ENCODE peak calls at places on chromosomes 11 and 22, in six cellular contexts. L, S, F, C, E and Y are unnamed samples.
A peak's percentile ranks its signal among the peaks of the same experiment; 100 is the strongest.

GRCh38 chr11:2833938-2834892 is 51.4 kb downstream of the CDKN1C start:
- DNase-seq in E (no peak), C (no peak), F (no peak), L (no peak), S (no peak), Y (no peak)

GRCh38 chr11:78698612-78699011 is 123.9 kb upstream of the NARS2 start:
- DNase-seq in C (peak; percentile 75), F (peak; percentile 52), L (no peak), E (peak; percentile 84), S (peak; percentile 15), Y (peak; percentile 84)

GRCh38 chr11:66604161-66604560 is 11.2 kb downstream of the CCS start:
- DNase-seq in S (no peak), C (no peak), E (no peak), F (no peak), L (no peak), Y (no peak)

GRCh38 chr11:60818057-60818456 is 23.9 kb upstream of the CCDC86 start:
- DNase-seq in S (no peak), C (no peak), F (no peak), E (no peak), L (no peak), Y (no peak)

GRCh38 chr22:31923166-31923565 is 21.2 kb upstream of the YWHAH start:
- DNase-seq in S (no peak), L (no peak), C (no peak), E (no peak), F (peak; percentile 61), Y (peak; percentile 24)

GRCh38 chr22:19904174-19904856 is 37.3 kb upstream of the COMT start:
- DNase-seq in E (no peak), S (no peak), C (no peak), L (no peak), F (no peak), Y (no peak)

GRCh38 chr11:119307974-119308373 is 9.0 kb downstream of the MCAM start:
- DNase-seq in E (no peak), S (no peak), L (no peak), F (no peak), C (no peak), Y (no peak)

GRCh38 chr22:37244922-37245722 is 1.1 kb upstream of the RAC2 start:
- DNase-seq in L (peak; percentile 91), S (no peak), F (no peak), E (no peak), C (no peak), Y (no peak)

GRCh38 chr11:45252877-45253276 is 33.3 kb downstream of the SYT13 start:
- DNase-seq in E (no peak), S (no peak), F (no peak), C (no peak), L (no peak), Y (no peak)

GRCh38 chr11:65262775-65263174 is 1.0 kb downstream of the POLA2 start:
- DNase-seq in L (peak; percentile 23), C (no peak), E (no peak), F (no peak), S (no peak), Y (no peak)

GRCh38 chr11:116446048-116446399 is 326.8 kb downstream of the BUD13 start:
- DNase-seq in F (no peak), L (no peak), C (no peak), S (no peak), E (no peak), Y (no peak)

GRCh38 chr11:1553808-1554594 is 18.1 kb downstream of the DUSP8 start:
- DNase-seq in L (no peak), F (no peak), S (no peak), C (no peak), E (no peak), Y (no peak)

GRCh38 chr11:2805388-2806057 is 80.1 kb downstream of the CDKN1C start:
- DNase-seq in F (no peak), E (no peak), L (no peak), C (no peak), S (no peak), Y (no peak)

GRCh38 chr11:20127671-20128527 is 32.4 kb downstream of the DBX1 start:
- DNase-seq in E (peak; percentile 64), S (peak; percentile 83), F (peak; percentile 83), L (peak; percentile 62), C (peak; percentile 64), Y (peak; percentile 80)

GRCh38 chr11:120065176-120065575 is 72.7 kb downstream of the TRIM29 start:
- DNase-seq in C (no peak), E (no peak), L (no peak), F (no peak), S (no peak), Y (no peak)

GRCh38 chr11:33696931-33697638 is 3.5 kb downstream of the C11orf91 start:
- DNase-seq in L (no peak), F (no peak), E (no peak), C (no peak), S (no peak), Y (no peak)

GRCh38 chr22:29475550-29475949 is 4.5 kb upstream of the NEFH start:
- DNase-seq in C (no peak), L (peak; percentile 78), S (no peak), F (no peak), E (no peak), Y (no peak)

GRCh38 chr22:37462426-37462825 is 23.8 kb downstream of the MFNG start:
- DNase-seq in C (no peak), E (no peak), L (no peak), F (no peak), S (no peak), Y (no peak)

GRCh38 chr11:106644824-106645223 is 373.5 kb downstream of the GUCY1A2 start:
- DNase-seq in S (peak; percentile 67), E (peak; percentile 51), L (no peak), F (no peak), C (peak; percentile 20), Y (peak; percentile 47)

GRCh38 chr22:36606114-36606513 is 77.1 kb upstream of the EIF3D start:
- DNase-seq in L (no peak), E (no peak), F (no peak), S (no peak), C (no peak), Y (no peak)

GRCh38 chr11:70505761-70506657 is 107.7 kb downstream of the CTTN start:
- DNase-seq in C (no peak), L (no peak), E (no peak), F (no peak), S (no peak), Y (no peak)

GRCh38 chr11:134466035-134466908 is 54.2 kb upstream of the B3GAT1 start:
- DNase-seq in S (no peak), E (no peak), C (no peak), L (no peak), F (no peak), Y (no peak)

GRCh38 chr11:78350646-78351165 is 66.9 kb downstream of the GAB2 start:
- DNase-seq in S (peak; percentile 70), C (peak; percentile 58), E (no peak), L (peak; percentile 22), F (peak; percentile 39), Y (peak; percentile 68)

GRCh38 chr11:111069076-111069475 is 176.4 kb upstream of the POU2AF2 start:
- DNase-seq in L (no peak), F (no peak), E (peak; percentile 34), C (peak; percentile 69), S (peak; percentile 95), Y (peak; percentile 79)
- TF ChIP-seq CTCF in L (no peak), F (no peak), E (peak; percentile 70), C (peak; percentile 45), S (peak; percentile 81), Y (peak; percentile 74)

DNA sequence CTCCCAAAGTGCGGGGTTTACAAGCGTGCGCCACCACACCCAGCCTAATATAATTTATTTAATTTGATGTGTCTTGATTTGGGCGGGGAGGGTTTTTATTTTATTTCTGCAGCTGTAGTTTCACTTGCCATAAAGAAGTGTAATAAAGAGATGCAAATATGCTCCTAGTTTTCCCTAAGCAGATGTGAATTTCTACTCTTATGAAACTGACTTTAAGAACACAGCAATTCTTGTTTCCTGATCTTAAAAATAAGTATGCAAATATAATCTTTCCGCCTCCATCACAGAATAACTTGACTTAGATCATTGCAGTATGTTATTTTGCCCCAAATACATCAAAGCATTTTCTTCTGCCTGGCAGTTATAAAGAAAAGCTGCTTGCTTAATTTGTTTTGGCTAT is 4.4 kb downstream of the SPCS2 start:
- DNase-seq in C (no peak), L (peak; percentile 28), E (no peak), S (no peak), F (no peak), Y (no peak)
- H3K4me3 ChIP-seq in C (no peak overlapping the region), L (peak overlapping the region; percentile 8), E (no peak overlapping the region), S (no peak overlapping the region), F (no peak overlapping the region), Y (no peak overlapping the region)

GRCh38 chr11:95512177-95512576 is 277.4 kb downstream of the FAM76B start:
- DNase-seq in L (no peak), C (peak; percentile 99), E (peak; percentile 61), F (peak; percentile 38), S (peak; percentile 42), Y (peak; percentile 79)

GRCh38 chr11:95506777-95507176 is 275.8 kb upstream of the SESN3 start:
- DNase-seq in L (no peak), C (peak; percentile 74), E (no peak), S (no peak), F (no peak), Y (no peak)

GRCh38 chr11:95505927-95506426 is 275.0 kb upstream of the SESN3 start:
- DNase-seq in L (no peak), F (no peak), E (peak; percentile 85), S (peak; percentile 85), C (peak; percentile 67), Y (peak; percentile 63)

GRCh38 chr11:95508219-95508880 is 277.3 kb upstream of the SESN3 start:
- DNase-seq in F (peak; percentile 40), E (peak; percentile 65), L (no peak), C (peak; percentile 88), S (no peak), Y (peak; percentile 20)

GRCh38 chr11:95507794-95508193 is 276.8 kb upstream of the SESN3 start:
- DNase-seq in L (no peak), S (no peak), C (no peak), E (no peak), F (no peak), Y (peak; percentile 11)
- TF ChIP-seq CTCF in L (no peak), S (no peak), C (peak; percentile 21), E (peak; percentile 24), F (no peak), Y (no peak)

GRCh38 chr11:41921991-41922390 is 462.5 kb upstream of the LRRC4C start:
- DNase-seq in F (no peak), L (no peak), C (no peak), S (no peak), E (no peak), Y (no peak)
- H3K4me3 ChIP-seq in F (no peak overlapping the region), L (no peak overlapping the region), C (no peak overlapping the region), S (no peak overlapping the region), E (no peak overlapping the region), Y (no peak overlapping the region)